ENCODE peak calls at places on chromosomes 2 and 18, in eight cellular contexts. L, G, E, H, U, R, X and Q are unnamed samples.

GRCh38 chr2:116585654-116586053 is 1228.8 kb upstream of the DDX18 start:
- DNase-seq in R (no peak), U (peak; percentile 16), E (no peak), L (no peak), G (no peak), X (no peak), H (no peak), Q (no peak)

GRCh38 chr2:240388471-240389301 is 46.8 kb upstream of the GPC1 start:
- DNase-seq in R (no peak), X (no peak), H (no peak), G (no peak), L (no peak), U (no peak), E (no peak), Q (no peak)

GRCh38 chr18:48409591-48410094 is 460 bp upstream of the ZBTB7C start:
- DNase-seq in H (peak; percentile 53), X (peak; percentile 29), R (no peak), E (peak; percentile 23), L (no peak), U (no peak), G (no peak), Q (peak; percentile 50)

GRCh38 chr2:147057931-147058491 is 786.8 kb upstream of the ACVR2A start:
- DNase-seq in G (no peak), L (no peak), X (no peak), U (no peak), R (no peak), E (no peak), H (no peak), Q (no peak)

GRCh38 chr18:74521068-74521725 is 13.1 kb upstream of the CNDP1 start:
- DNase-seq in H (no peak), X (no peak), L (no peak), G (no peak), R (peak; percentile 23), U (no peak), E (no peak), Q (no peak)

GRCh38 chr2:221635949-221636348 is 63.8 kb upstream of the EPHA4 start:
- DNase-seq in U (no peak), H (peak; percentile 47), X (no peak), G (no peak), R (no peak), E (no peak), L (peak; percentile 48), Q (no peak)

GRCh38 chr2:101622633-101623521 is 74.6 kb upstream of the MAP4K4 start:
- DNase-seq in E (no peak), U (no peak), H (no peak), L (no peak), X (no peak), G (no peak), R (no peak), Q (no peak)

GRCh38 chr2:148493822-148494563 is 150.6 kb upstream of the EPC2 start:
- DNase-seq in X (no peak), R (no peak), L (no peak), E (no peak), H (no peak), G (no peak), U (no peak), Q (no peak)

GRCh38 chr2:70515938-70516337 is 37.7 kb downstream of the TGFA start:
- DNase-seq in U (no peak), E (no peak), R (no peak), L (no peak), H (no peak), G (no peak), X (no peak), Q (no peak)

GRCh38 chr2:239008004-239008403 is 160.1 kb downstream of the TWIST2 start:
- DNase-seq in X (no peak), G (no peak), U (no peak), H (peak; percentile 18), E (no peak), R (peak; percentile 1), L (no peak), Q (no peak)

GRCh38 chr2:136056077-136056688 is 61.8 kb downstream of the CXCR4 start:
- DNase-seq in E (no peak), U (no peak), H (no peak), X (no peak), G (no peak), R (no peak), L (no peak), Q (no peak)

DNA sequence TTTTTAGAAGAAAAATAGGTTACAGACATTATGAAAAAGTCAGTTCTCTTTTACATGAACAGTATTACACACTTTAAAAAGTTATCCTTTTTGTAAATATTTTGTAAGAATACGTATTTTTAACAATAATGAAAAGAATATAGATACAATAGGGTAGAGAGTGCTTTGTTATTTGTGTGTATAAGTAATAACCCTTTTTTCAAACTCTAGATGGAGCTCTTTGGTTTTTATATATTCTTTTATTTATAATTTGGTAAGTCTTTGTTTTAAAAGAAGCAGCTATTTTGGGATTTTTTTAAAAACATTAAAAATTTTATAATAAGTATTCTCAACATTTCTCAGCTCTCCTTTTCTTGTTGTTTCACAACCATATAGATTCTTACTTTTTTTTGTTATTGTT is 46.2 kb downstream of the ACYP2 start:
- DNase-seq in H (no peak), X (no peak), R (no peak), L (peak; percentile 9), E (peak; percentile 36), G (no peak), U (no peak), Q (no peak)
- TF ChIP-seq CTCF in H (peak; percentile 16), X (peak; percentile 35), R (no peak), L (peak; percentile 41), E (no peak), G (no peak), U (no peak), Q (peak; percentile 33)

GRCh38 chr2:127104881-127105655 is 1.9 kb downstream of the BIN1 start:
- DNase-seq in X (no peak), H (no peak), L (no peak), E (peak; percentile 41), R (no peak), U (peak; percentile 30), G (peak; percentile 56), Q (peak; percentile 25)

GRCh38 chr2:127102464-127103242 is 4.3 kb downstream of the BIN1 start:
- DNase-seq in U (no peak), E (no peak), R (no peak), H (no peak), X (no peak), L (no peak), G (peak; percentile 58), Q (no peak)

GRCh38 chr2:127104166-127104660 is 2.7 kb downstream of the BIN1 start:
- DNase-seq in G (peak; percentile 51), L (no peak), U (no peak), E (no peak), X (no peak), H (no peak), R (no peak), Q (no peak)

GRCh38 chr2:127101756-127102463 is 5.0 kb downstream of the BIN1 start:
- DNase-seq in X (no peak), G (peak; percentile 41), L (no peak), R (no peak), E (no peak), H (no peak), U (no peak), Q (peak; percentile 7)

DNA sequence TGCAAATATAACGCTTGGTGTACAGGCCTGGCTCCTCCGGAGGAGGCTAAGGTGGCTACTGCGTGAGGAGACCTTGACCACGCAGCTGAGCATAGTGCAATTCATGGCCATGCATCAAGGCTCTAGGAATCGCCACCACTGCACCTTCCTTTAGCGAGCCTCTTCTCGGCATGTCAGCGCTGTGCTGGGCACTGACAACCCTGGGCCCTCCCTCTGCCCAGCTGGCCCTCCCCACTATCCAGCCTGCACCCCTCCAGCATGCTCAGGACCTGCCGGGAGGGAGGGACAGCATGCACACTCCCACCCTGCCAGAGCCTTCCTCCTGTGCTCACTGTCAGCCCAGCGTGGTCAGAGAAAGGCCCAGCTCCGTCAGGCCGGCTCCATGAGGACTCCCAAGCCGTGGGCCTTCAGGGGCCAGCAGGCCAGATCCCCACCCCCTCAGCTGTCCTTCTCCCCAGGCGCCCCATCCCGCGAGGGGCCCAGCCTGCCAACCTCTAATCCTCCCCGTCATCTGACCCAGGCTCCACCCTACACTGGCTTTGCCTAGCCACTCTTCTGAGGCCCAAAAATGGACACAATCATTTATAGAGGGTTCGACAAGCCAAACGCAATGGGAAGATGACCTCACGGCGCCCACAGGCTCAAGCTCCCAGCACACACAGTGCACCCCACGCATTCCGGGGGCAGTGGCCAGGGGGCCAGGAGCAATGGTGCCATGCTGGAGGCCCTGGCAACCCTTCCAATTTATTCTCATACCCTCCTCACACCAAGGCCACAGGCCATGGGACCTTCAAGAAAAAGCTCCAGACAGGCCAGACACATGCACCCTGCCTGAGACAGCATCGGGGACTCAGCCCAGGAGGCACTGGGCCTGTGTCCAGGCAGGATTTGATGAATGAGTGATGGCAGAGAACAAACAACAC is 3.5 kb downstream of the BIN1 start:
- DNase-seq in E (no peak), L (no peak), G (peak; percentile 58), R (no peak), H (no peak), X (no peak), U (no peak), Q (peak; percentile 20)
- H3K27ac ChIP-seq in E (no peak overlapping the region), L (no peak overlapping the region), G (no peak overlapping the region), R (peak overlapping the region; percentile 92), H (no peak overlapping the region), X (no peak overlapping the region), U (no peak overlapping the region), Q (no peak overlapping the region)

GRCh38 chr2:171523339-171523931 is 1.2 kb downstream of the CYBRD1 start:
- DNase-seq in G (peak; percentile 91), L (peak; percentile 52), R (peak; percentile 63), E (peak; percentile 81), U (peak; percentile 82), X (peak; percentile 77), H (peak; percentile 79), Q (peak; percentile 74)

GRCh38 chr2:171521361-171522056 is 765 bp upstream of the CYBRD1 start:
- DNase-seq in H (no peak), R (no peak), U (no peak), G (no peak), E (no peak), L (no peak), X (no peak), Q (no peak)

GRCh38 chr2:171522804-171523338 is 597 bp downstream of the CYBRD1 start:
- DNase-seq in L (no peak), G (peak; percentile 67), R (no peak), H (no peak), E (no peak), X (peak; percentile 36), U (peak; percentile 70), Q (peak; percentile 41)

GRCh38 chr2:171523969-171524401 is 1.7 kb downstream of the CYBRD1 start:
- DNase-seq in R (no peak), X (no peak), G (no peak), H (no peak), E (peak; percentile 35), U (peak; percentile 40), L (no peak), Q (no peak)

GRCh38 chr2:171522057-171522803 is at the start of gene CYBRD1:
- DNase-seq in E (peak; percentile 92), H (peak; percentile 83), L (no peak), X (peak; percentile 87), G (peak; percentile 94), R (peak; percentile 83), U (peak; percentile 63), Q (peak; percentile 93)
- TF ChIP-seq CTCF in E (peak; percentile 17), H (no peak), L (no peak), X (no peak), G (no peak), R (no peak), U (peak; percentile 20), Q (no peak)

DNA sequence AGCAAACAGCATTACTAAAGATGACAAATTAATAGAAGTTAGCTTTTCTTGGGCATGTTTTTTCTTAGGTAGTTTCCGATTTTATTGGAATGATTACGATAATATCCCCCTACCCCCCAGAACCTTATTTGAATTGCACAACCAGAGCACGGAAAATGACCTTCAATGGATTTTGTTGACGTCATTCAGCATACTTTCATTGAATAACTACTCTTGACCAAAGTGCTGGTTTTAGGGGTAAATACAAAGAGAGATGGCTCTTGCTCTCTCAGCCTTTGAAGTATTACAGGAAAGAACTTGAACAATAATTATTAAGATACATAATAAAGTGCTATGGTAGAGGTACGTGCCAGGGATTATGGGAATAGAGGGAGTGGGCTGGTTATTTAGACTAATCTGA is 36.0 kb downstream of the VAPA start:
- DNase-seq in R (no peak), E (no peak), H (no peak), L (no peak), U (no peak), G (no peak), X (no peak), Q (no peak)
- H3K27ac ChIP-seq in R (no peak overlapping the region), E (no peak overlapping the region), H (peak overlapping the region; percentile 0), L (no peak overlapping the region), U (no peak overlapping the region), G (no peak overlapping the region), X (no peak overlapping the region), Q (no peak overlapping the region)